ENCODE peak calls at places on chromosomes 7 and 10, in ten cellular contexts. F, C, U, L, K, P, I, G, V and D are unnamed samples.

GRCh38 chr10:84265378-84265777 is 20.5 kb downstream of the RGR start:
- DNase-seq in F (no peak), C (no peak), U (no peak), L (no peak), K (no peak), P (no peak), I (no peak), G (no peak), V (no peak), D (no peak)

GRCh38 chr7:41881313-41882130 is 178.6 kb upstream of the INHBA start:
- DNase-seq in F (no peak), C (peak), U (no peak), L (no peak), K (no peak), P (no peak), I (peak), G (peak), V (peak), D (no peak)

GRCh38 chr7:115099906-115100305 is 178.0 kb downstream of the MDFIC start:
- DNase-seq in F (no peak), C (peak), U (no peak), L (peak), K (no peak), P (no peak), I (peak), G (no peak), V (no peak), D (no peak)

GRCh38 chr7:142477079-142477651 is 219.3 kb upstream of the PRSS58 start:
- DNase-seq in F (no peak), C (no peak), U (no peak), L (no peak), K (no peak), P (no peak), I (peak), G (no peak), V (no peak), D (peak)

GRCh38 chr7:46178685-46179084 is 257.6 kb upstream of the IGFBP3 start:
- DNase-seq in F (no peak), C (no peak), U (no peak), L (peak), K (no peak), P (no peak), I (peak), G (no peak), V (no peak), D (peak)

GRCh38 chr10:9301148-9301547 is 1246.7 kb downstream of the GATA3 start:
- DNase-seq in F (no peak), C (no peak), U (no peak), L (peak), K (no peak), P (no peak), I (no peak), G (no peak), V (no peak), D (no peak)

GRCh38 chr10:124992462-124993344 is 50.8 kb downstream of the ZRANB1 start:
- DNase-seq in F (peak), C (peak), U (peak), L (peak), K (peak), P (peak), I (peak), G (peak), V (peak), D (peak)

GRCh38 chr10:6171891-6172354 is 30.8 kb upstream of the PFKFB3 start:
- DNase-seq in F (no peak), C (peak), U (peak), L (no peak), K (peak), P (no peak), I (peak), G (no peak), V (peak), D (peak)

GRCh38 chr7:2668401-2668800 is 19.6 kb upstream of the AMZ1 start:
- DNase-seq in F (no peak), C (no peak), U (peak), L (no peak), K (no peak), P (no peak), I (no peak), G (no peak), V (no peak), D (no peak)

GRCh38 chr10:16779375-16779774 is 37.8 kb downstream of the RSU1 start:
- DNase-seq in F (no peak), C (peak), U (no peak), L (peak), K (no peak), P (no peak), I (no peak), G (no peak), V (no peak), D (no peak)

GRCh38 chr10:79137404-79137803 is 68.6 kb downstream of the ZMIZ1 start:
- DNase-seq in F (no peak), C (no peak), U (no peak), L (no peak), K (no peak), P (no peak), I (no peak), G (no peak), V (no peak), D (no peak)

GRCh38 chr7:12884856-12885440 is 197.5 kb downstream of the ARL4A start:
- DNase-seq in F (no peak), C (no peak), U (no peak), L (no peak), K (no peak), P (no peak), I (no peak), G (no peak), V (no peak), D (no peak)

GRCh38 chr10:79038841-79039201 is 29.9 kb upstream of the ZMIZ1 start:
- DNase-seq in F (peak), C (no peak), U (peak), L (no peak), K (no peak), P (no peak), I (no peak), G (peak), V (peak), D (no peak)

GRCh38 chr7:16512097-16512496 is 14.5 kb upstream of the LRRC72 start:
- DNase-seq in F (no peak), C (no peak), U (no peak), L (no peak), K (no peak), P (no peak), I (no peak), G (no peak), V (no peak), D (no peak)

GRCh38 chr10:79223346-79224048 is 123.8 kb upstream of the PPIF start:
- DNase-seq in F (no peak), C (peak), U (peak), L (no peak), K (peak), P (peak), I (peak), G (peak), V (no peak), D (no peak)

GRCh38 chr10:30902621-30903396 is 128.9 kb downstream of the ZNF438 start:
- DNase-seq in F (no peak), C (no peak), U (no peak), L (no peak), K (no peak), P (peak), I (no peak), G (no peak), V (no peak), D (no peak)

GRCh38 chr10:124176309-124177179 is 83.1 kb upstream of the CHST15 start:
- DNase-seq in F (no peak), C (no peak), U (no peak), L (no peak), K (no peak), P (no peak), I (peak), G (no peak), V (no peak), D (no peak)

GRCh38 chr10:117094856-117095255 is 43.2 kb downstream of the VAX1 start:
- DNase-seq in F (peak), C (no peak), U (no peak), L (no peak), K (no peak), P (no peak), I (no peak), G (no peak), V (no peak), D (no peak)

GRCh38 chr10:110502072-110502845 is 4.6 kb downstream of the DUSP5 start:
- DNase-seq in F (no peak), C (no peak), U (no peak), L (no peak), K (no peak), P (no peak), I (no peak), G (no peak), V (no peak), D (no peak)

GRCh38 chr7:34844936-34845665 is 187.1 kb downstream of the NPSR1 start:
- DNase-seq in F (peak), C (no peak), U (no peak), L (no peak), K (no peak), P (no peak), I (no peak), G (no peak), V (no peak), D (no peak)

GRCh38 chr10:98748298-98748697 is 301.6 kb upstream of the HPS1 start:
- DNase-seq in F (peak), C (no peak), U (no peak), L (peak), K (no peak), P (no peak), I (peak), G (no peak), V (no peak), D (no peak)

GRCh38 chr10:52678611-52679010 is 94.0 kb downstream of the MBL2 start:
- DNase-seq in F (no peak), C (no peak), U (no peak), L (no peak), K (no peak), P (no peak), I (no peak), G (no peak), V (no peak), D (no peak)

DNA sequence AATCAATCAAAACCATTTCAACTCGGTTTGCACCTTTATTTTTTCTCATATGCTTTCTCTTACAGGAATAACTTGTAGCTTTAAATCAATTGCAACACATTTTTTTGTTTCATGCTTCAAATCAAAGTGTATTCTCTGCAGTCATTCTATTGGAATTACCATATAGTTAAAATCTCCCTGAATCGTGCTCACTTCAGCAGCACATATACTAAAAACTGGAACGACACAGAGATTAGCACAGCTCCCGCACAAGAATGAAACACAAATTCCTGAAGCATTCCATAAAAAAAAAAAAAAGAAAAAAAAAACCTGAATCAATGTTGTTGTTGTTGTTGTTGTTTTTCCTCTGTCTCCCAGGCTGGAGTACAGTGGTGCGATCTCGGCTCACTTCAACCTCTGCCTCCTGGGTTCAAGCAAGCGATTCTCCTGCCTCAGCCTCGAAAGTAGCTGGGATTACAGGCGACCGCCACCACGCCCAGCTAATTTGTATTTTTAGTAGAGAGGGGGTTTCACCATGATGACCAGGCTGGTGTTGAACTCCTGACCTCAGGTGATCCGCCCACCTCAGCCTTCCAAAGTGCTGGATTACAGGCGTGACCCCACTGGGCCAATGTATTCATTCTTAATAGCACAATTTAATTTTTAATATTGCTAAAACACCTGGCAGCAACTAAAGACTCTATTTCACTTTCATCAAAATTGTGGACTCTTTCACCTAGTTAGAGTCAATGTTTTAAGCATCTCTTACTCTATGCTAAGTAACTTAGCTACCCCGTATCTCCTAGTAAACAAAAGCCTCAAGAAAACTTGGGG is 26.3 kb downstream of the ANKRD61 start:
- DNase-seq in F (no peak), C (no peak), U (no peak), L (no peak), K (no peak), P (no peak), I (no peak), G (no peak), V (no peak), D (no peak)
- H3K4me3 ChIP-seq in F (peak), C (no peak), U (peak), L (peak), K (peak), P (no peak), I (peak), G (peak), V (no peak), D (peak)

DNA sequence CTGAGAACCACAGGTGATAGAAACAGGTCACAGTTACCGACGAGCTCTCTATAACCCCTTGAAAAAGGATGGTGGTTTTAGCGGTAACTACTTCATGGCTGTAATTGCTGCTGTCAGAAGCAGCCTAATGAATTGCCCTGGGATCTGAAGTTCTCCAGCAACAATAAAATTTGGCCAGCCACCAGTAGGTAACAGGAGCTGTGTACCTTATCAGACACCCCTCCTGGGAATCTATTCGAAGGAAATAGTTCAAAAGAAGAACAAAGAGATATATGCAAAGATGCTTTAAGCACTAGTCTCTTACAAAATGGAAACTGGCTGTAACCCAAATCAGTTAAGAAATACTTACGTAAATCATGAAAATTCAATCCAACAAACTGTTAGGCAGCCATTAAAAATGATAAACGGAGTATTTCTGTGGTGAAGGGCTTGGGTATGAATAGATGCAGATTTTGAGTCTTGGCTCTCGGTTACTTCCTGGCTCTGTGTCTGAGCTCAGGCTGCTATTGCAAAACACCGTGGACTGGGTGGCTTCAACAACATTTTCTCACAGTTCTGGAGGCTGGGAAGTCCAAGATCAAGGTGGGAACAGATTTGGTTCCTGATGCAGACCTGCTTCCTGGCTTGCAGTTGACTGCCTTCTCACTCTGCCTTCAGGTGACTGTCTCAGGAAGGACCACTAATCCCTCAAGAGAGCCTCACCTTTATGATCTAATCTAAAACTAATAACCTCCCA is 1.6 kb downstream of the MSRB2 start:
- DNase-seq in F (no peak), C (peak), U (peak), L (peak), K (no peak), P (peak), I (no peak), G (no peak), V (no peak), D (peak)
- H3K4me3 ChIP-seq in F (no peak), C (no peak), U (peak), L (peak), K (peak), P (peak), I (no peak), G (peak), V (no peak), D (no peak)

GRCh38 chr7:27433581-27433980 is 191.0 kb downstream of the EVX1 start:
- DNase-seq in F (peak), C (no peak), U (no peak), L (no peak), K (no peak), P (no peak), I (no peak), G (no peak), V (no peak), D (no peak)
- H3K4me3 ChIP-seq in F (no peak), C (no peak), U (no peak), L (no peak), K (no peak), P (no peak), I (no peak), G (no peak), V (no peak), D (no peak)

GRCh38 chr10:101136708-101137121 is 5.6 kb downstream of the TLX1 start:
- DNase-seq in F (no peak), C (no peak), U (no peak), L (no peak), K (no peak), P (no peak), I (no peak), G (no peak), V (no peak), D (no peak)

GRCh38 chr10:101133489-101134298 is 2.6 kb downstream of the TLX1 start:
- DNase-seq in F (no peak), C (no peak), U (no peak), L (no peak), K (no peak), P (no peak), I (no peak), G (no peak), V (no peak), D (no peak)

GRCh38 chr10:101136007-101136707 is 5.1 kb downstream of the TLX1 start:
- DNase-seq in F (no peak), C (no peak), U (no peak), L (no peak), K (no peak), P (no peak), I (no peak), G (no peak), V (no peak), D (no peak)

GRCh38 chr10:101134299-101135127 is 3.4 kb downstream of the TLX1 start:
- DNase-seq in F (no peak), C (no peak), U (peak), L (no peak), K (no peak), P (no peak), I (no peak), G (no peak), V (no peak), D (no peak)

GRCh38 chr10:101135151-101136006 is 4.3 kb downstream of the TLX1 start:
- DNase-seq in F (no peak), C (no peak), U (peak), L (no peak), K (no peak), P (no peak), I (no peak), G (no peak), V (no peak), D (no peak)
- H3K4me3 ChIP-seq in F (no peak), C (no peak), U (peak), L (no peak), K (peak), P (no peak), I (no peak), G (peak), V (peak), D (no peak)

GRCh38 chr7:30751257-30751650 is 681 bp upstream of the INMT start:
- DNase-seq in F (no peak), C (no peak), U (no peak), L (no peak), K (no peak), P (no peak), I (no peak), G (no peak), V (no peak), D (no peak)
- H3K4me3 ChIP-seq in F (no peak), C (no peak), U (no peak), L (no peak), K (peak), P (no peak), I (no peak), G (peak), V (no peak), D (no peak)

GRCh38 chr10:133235265-133235664 is 2.4 kb upstream of the VENTX start:
- DNase-seq in F (no peak), C (no peak), U (no peak), L (no peak), K (no peak), P (no peak), I (no peak), G (peak), V (no peak), D (no peak)
- H3K4me3 ChIP-seq in F (no peak), C (no peak), U (peak), L (no peak), K (peak), P (no peak), I (no peak), G (peak), V (peak), D (no peak)